ENCODE peak calls at places on chromosomes 3 and 15, in four cellular contexts. R is breast epithelium, K is fibroblast of lung, V is PC-9. L is an unnamed sample. For H3K27me3, the result is how much of the 10 kb centered on the place peaks cover.

GRCh38 chr3:141489184-141489583 is 2.4 kb downstream of the RASA2 start:
- DNase-seq in K (no peak), V (no peak), R (no peak), L (no peak)

GRCh38 chr3:45776291-45776576 is 20.1 kb downstream of the SLC6A20 start:
- DNase-seq in V (no peak), K (no peak), R (no peak), L (no peak)

GRCh38 chr3:16171009-16171408 is 3.5 kb upstream of the GALNT15 start:
- DNase-seq in R (no peak), K (no peak), V (no peak), L (no peak)

GRCh38 chr3:79032686-79033318 is 735.0 kb downstream of the ROBO1 start:
- DNase-seq in K (peak), R (no peak), V (no peak), L (no peak)

GRCh38 chr3:178003756-178004155 is 532.5 kb upstream of the KCNMB2 start:
- DNase-seq in R (no peak), V (no peak), K (peak), L (no peak)

GRCh38 chr3:16174389-16174788 is at the start of gene GALNT15:
- DNase-seq in K (peak), R (peak), V (no peak), L (peak)

GRCh38 chr15:80669599-80670273 is 25.4 kb upstream of the ABHD17C start:
- DNase-seq in K (peak), V (no peak), R (no peak), L (no peak)

GRCh38 chr3:115615001-115615447 is 8.3 kb upstream of the GAP43 start:
- DNase-seq in K (peak), R (no peak), V (peak), L (no peak)

GRCh38 chr3:161291191-161291901 is 70.2 kb downstream of the NMD3 start:
- DNase-seq in R (peak), V (peak), K (no peak), L (no peak)

GRCh38 chr15:64701051-64701450 is 74.3 kb downstream of the RBPMS2 start:
- DNase-seq in R (no peak), K (no peak), V (no peak), L (no peak)

GRCh38 chr15:64701482-64701881 is 73.9 kb downstream of the RBPMS2 start:
- DNase-seq in R (no peak), V (no peak), K (no peak), L (no peak)

GRCh38 chr15:64702816-64703631 is 72.4 kb downstream of the RBPMS2 start:
- DNase-seq in K (peak), R (peak), V (peak), L (peak)

GRCh38 chr15:64697911-64698369 is 77.4 kb downstream of the RBPMS2 start:
- DNase-seq in V (no peak), K (no peak), R (no peak), L (no peak)

GRCh38 chr15:64699767-64700388 is 75.5 kb downstream of the RBPMS2 start:
- DNase-seq in K (peak), V (no peak), R (no peak), L (peak)
- H3K27me3 ChIP-seq in K (under half), V (under half), R (under half), L (under half)

GRCh38 chr15:92574161-92574560 is 81.4 kb downstream of the FAM174B start:
- DNase-seq in K (no peak), R (no peak), V (no peak), L (no peak)
- H3K27me3 ChIP-seq in K (under half), R (under half), V (under half), L (under half)

GRCh38 chr15:89441295-89441762 is 55.1 kb downstream of the RHCG start:
- DNase-seq in K (no peak), R (no peak), V (peak), L (no peak)
- H3K27me3 ChIP-seq in K (under half), R (under half), V (under half), L (under half)

DNA sequence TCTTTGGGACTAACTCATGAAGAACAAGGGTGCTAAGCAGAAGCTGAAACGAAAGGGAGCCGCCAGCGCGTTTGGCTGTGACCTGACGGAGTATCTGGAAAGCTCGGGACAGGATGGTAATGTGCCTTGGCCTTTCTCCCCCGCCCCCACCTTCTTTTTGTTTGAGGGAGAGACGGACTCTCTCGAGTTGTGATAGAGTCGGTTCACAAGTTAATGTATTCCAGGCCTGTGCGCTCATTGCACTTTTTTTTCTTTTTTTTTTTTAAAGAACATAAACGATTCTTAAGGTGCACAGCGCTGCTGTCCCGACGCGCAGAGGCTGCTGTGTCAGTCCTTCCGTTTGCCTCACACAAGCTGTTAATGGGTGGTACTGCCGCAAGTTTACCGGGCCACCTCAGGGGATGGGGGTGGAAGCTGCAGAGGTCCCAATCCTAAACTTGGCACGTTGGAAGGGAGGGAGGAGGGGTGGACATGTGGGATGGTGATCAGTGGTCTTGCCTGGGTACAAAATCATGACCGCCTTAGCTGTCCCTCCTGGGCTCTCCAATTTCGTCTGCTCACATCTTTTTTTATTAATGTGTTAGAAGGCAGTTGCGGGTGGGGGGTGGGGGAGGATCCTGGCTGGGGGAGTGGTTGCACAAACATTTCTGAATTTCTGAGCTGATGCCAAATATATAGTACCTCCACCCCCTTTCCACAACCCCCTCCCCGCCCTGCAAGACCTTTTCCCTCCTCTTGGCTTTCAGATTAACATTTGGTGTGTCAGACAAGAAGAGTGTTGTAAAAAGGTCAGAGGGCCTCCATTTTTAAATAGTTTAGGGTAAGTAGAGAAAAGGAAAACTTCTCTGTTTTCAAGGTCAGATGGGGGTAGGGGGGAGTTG is 946 bp downstream of the ARHGAP31 start:
- DNase-seq in K (peak), R (no peak), V (peak), L (peak)
- H3K27me3 ChIP-seq in K (under half), R (under half), V (under half), L (under half)

GRCh38 chr15:99592135-99592845 is 26.5 kb downstream of the MEF2A start:
- DNase-seq in K (peak), R (no peak), V (no peak), L (no peak)

GRCh38 chr15:99593070-99593469 is 27.3 kb downstream of the MEF2A start:
- DNase-seq in K (no peak), R (no peak), V (no peak), L (no peak)

GRCh38 chr15:99590913-99591646 is 25.3 kb downstream of the MEF2A start:
- DNase-seq in R (no peak), V (no peak), K (no peak), L (no peak)

GRCh38 chr15:99586121-99586520 is 20.3 kb downstream of the MEF2A start:
- DNase-seq in K (no peak), R (no peak), V (no peak), L (no peak)

GRCh38 chr15:99589801-99590200 is 24.0 kb downstream of the MEF2A start:
- DNase-seq in K (no peak), R (no peak), V (no peak), L (no peak)
- H3K27me3 ChIP-seq in K (under half), R (under half), V (under half), L (under half)

GRCh38 chr15:98437752-98438151 is 210.6 kb upstream of the IGF1R start:
- DNase-seq in R (no peak), V (no peak), K (no peak), L (no peak)

GRCh38 chr15:98431171-98431570 is 217.2 kb upstream of the IGF1R start:
- DNase-seq in V (no peak), R (no peak), K (no peak), L (no peak)

GRCh38 chr15:98438326-98438725 is 210.0 kb upstream of the IGF1R start:
- DNase-seq in R (no peak), K (no peak), V (no peak), L (no peak)

GRCh38 chr15:98433302-98433701 is 215.0 kb upstream of the IGF1R start:
- DNase-seq in V (no peak), R (peak), K (no peak), L (no peak)

DNA sequence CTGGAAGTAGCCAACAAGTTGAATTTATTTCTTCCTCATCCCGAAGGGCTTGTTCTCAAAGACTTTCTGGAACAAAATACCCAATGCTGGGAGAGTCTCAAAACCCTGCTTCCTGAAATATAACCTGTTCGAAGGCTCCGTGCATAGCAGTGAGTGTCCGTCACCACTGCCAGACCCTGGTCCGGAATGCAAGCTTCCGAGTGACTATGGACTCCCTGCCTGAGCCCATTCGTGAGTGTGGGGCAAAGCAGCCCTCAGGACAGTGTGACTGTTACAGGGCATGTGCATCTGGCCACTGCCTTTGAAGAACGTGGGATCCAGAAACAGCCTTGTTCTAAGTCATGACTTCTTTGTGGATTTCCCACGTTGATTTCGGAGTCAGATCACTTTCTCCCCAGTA is 214.5 kb upstream of the IGF1R start:
- DNase-seq in R (no peak), K (no peak), V (no peak), L (no peak)
- H3K27me3 ChIP-seq in R (under half), K (under half), V (under half), L (under half)

DNA sequence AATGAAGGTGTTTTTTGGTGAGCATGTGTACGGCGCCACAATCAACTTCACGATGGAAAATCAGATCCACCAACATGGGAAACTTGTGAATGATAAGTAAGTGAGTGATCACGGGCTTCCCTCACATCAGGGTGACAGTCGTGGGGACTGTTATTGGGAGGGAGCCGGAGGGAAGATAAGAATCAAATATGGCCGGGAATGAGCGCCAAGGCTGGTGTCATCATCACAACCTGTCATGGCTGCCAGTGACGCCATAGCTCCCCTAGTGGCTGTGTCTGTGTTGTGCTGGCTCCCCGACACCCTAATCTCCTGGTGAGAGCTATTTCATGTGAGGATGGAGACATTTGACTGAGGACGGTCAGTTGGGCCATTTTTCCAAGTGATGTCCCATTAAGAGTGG is 168.5 kb downstream of the SV2B start:
- DNase-seq in R (no peak), V (no peak), K (no peak), L (no peak)
- H3K27me3 ChIP-seq in R (under half), V (under half), K (under half), L (under half)

GRCh38 chr3:181712190-181712504 is 422 bp downstream of the SOX2 start:
- DNase-seq in R (no peak), K (no peak), V (no peak), L (no peak)
- H3K27me3 ChIP-seq in R (under half), K (under half), V (under half), L (half or more)

GRCh38 chr15:65377976-65378366 is at the start of gene IGDCC3:
- DNase-seq in V (no peak), R (no peak), K (peak), L (no peak)
- H3K27me3 ChIP-seq in V (under half), R (under half), K (under half), L (half or more)

L was measured in lower lobe of right lung.